ENCODE peak calls at places on chromosome 2, in five cellular contexts. One of them, this sample, is unnamed. For H3K27me3, the result is how much of the 10 kb centered on the place peaks cover.

GRCh38 chr2:126890962-126891450 is 7.7 kb upstream of the TEX51 start:
- DNase-seq in ovary: no peak
- DNase-seq in PC-3: no peak
- DNase-seq in mesendoderm: no peak
- DNase-seq in dorsolateral prefrontal cortex: peak
- DNase-seq in this sample: no peak

GRCh38 chr2:24494415-24494814 is 3.4 kb downstream of the NCOA1 start:
- DNase-seq in ovary: no peak
- DNase-seq in PC-3: no peak
- DNase-seq in mesendoderm: no peak
- DNase-seq in dorsolateral prefrontal cortex: no peak
- DNase-seq in this sample: no peak

GRCh38 chr2:162368494-162368893 is 24.6 kb downstream of the GCA start:
- DNase-seq in ovary: no peak
- DNase-seq in PC-3: no peak
- DNase-seq in mesendoderm: no peak
- DNase-seq in dorsolateral prefrontal cortex: no peak
- DNase-seq in this sample: no peak

GRCh38 chr2:128324008-128324896 is 5.6 kb upstream of the HS6ST1 start:
- DNase-seq in ovary: peak
- DNase-seq in PC-3: no peak
- DNase-seq in mesendoderm: no peak
- DNase-seq in dorsolateral prefrontal cortex: no peak
- DNase-seq in this sample: no peak

GRCh38 chr2:64644240-64645013 is 9.3 kb downstream of the SERTAD2 start:
- DNase-seq in ovary: peak
- DNase-seq in PC-3: peak
- DNase-seq in mesendoderm: peak
- DNase-seq in dorsolateral prefrontal cortex: no peak
- DNase-seq in this sample: no peak

GRCh38 chr2:29335391-29335790 is 220.2 kb downstream of the CLIP4 start:
- DNase-seq in ovary: no peak
- DNase-seq in PC-3: no peak
- DNase-seq in mesendoderm: no peak
- DNase-seq in dorsolateral prefrontal cortex: no peak
- DNase-seq in this sample: no peak

GRCh38 chr2:19804861-19805260 is 96.9 kb downstream of the TTC32 start:
- DNase-seq in ovary: no peak
- DNase-seq in PC-3: no peak
- DNase-seq in mesendoderm: no peak
- DNase-seq in dorsolateral prefrontal cortex: no peak
- DNase-seq in this sample: no peak

GRCh38 chr2:175823291-175824073 is 178.6 kb downstream of the LNPK start:
- DNase-seq in ovary: no peak
- DNase-seq in PC-3: no peak
- DNase-seq in mesendoderm: no peak
- DNase-seq in dorsolateral prefrontal cortex: no peak
- DNase-seq in this sample: no peak

GRCh38 chr2:53724511-53724910 is 43.1 kb upstream of the CHAC2 start:
- DNase-seq in ovary: no peak
- DNase-seq in PC-3: no peak
- DNase-seq in mesendoderm: no peak
- DNase-seq in dorsolateral prefrontal cortex: no peak
- DNase-seq in this sample: peak

GRCh38 chr2:14137643-14138042 is 494.9 kb upstream of the LRATD1 start:
- DNase-seq in ovary: no peak
- DNase-seq in PC-3: peak
- DNase-seq in mesendoderm: peak
- DNase-seq in dorsolateral prefrontal cortex: no peak
- DNase-seq in this sample: no peak

GRCh38 chr2:49251251-49251650 is 96.9 kb upstream of the FSHR start:
- DNase-seq in ovary: no peak
- DNase-seq in PC-3: no peak
- DNase-seq in mesendoderm: no peak
- DNase-seq in dorsolateral prefrontal cortex: no peak
- DNase-seq in this sample: no peak

GRCh38 chr2:233994191-233994590 is 56.3 kb upstream of the SPP2 start:
- DNase-seq in ovary: no peak
- DNase-seq in PC-3: no peak
- DNase-seq in mesendoderm: no peak
- DNase-seq in dorsolateral prefrontal cortex: no peak
- DNase-seq in this sample: no peak

GRCh38 chr2:31018280-31018679 is 120.0 kb downstream of the GALNT14 start:
- DNase-seq in ovary: no peak
- DNase-seq in PC-3: no peak
- DNase-seq in mesendoderm: no peak
- DNase-seq in dorsolateral prefrontal cortex: no peak
- DNase-seq in this sample: no peak

GRCh38 chr2:16351137-16351536 is 314.5 kb downstream of the CYRIA start:
- DNase-seq in ovary: no peak
- DNase-seq in PC-3: no peak
- DNase-seq in mesendoderm: no peak
- DNase-seq in dorsolateral prefrontal cortex: no peak
- DNase-seq in this sample: no peak

GRCh38 chr2:216796096-216796840 is 63.6 kb downstream of the TNP1 start:
- DNase-seq in ovary: no peak
- DNase-seq in PC-3: no peak
- DNase-seq in mesendoderm: peak
- DNase-seq in dorsolateral prefrontal cortex: no peak
- DNase-seq in this sample: no peak

GRCh38 chr2:140836826-140837225 is 1294.0 kb downstream of the LRP1B start:
- DNase-seq in ovary: no peak
- DNase-seq in PC-3: no peak
- DNase-seq in mesendoderm: no peak
- DNase-seq in dorsolateral prefrontal cortex: no peak
- DNase-seq in this sample: peak

GRCh38 chr2:182625814-182626213 is 90.2 kb upstream of the DNAJC10 start:
- DNase-seq in ovary: no peak
- DNase-seq in PC-3: no peak
- DNase-seq in mesendoderm: no peak
- DNase-seq in dorsolateral prefrontal cortex: no peak
- DNase-seq in this sample: no peak

GRCh38 chr2:50538137-50538536 is 493.8 kb downstream of the NRXN1 start:
- DNase-seq in ovary: no peak
- DNase-seq in PC-3: no peak
- DNase-seq in mesendoderm: no peak
- DNase-seq in dorsolateral prefrontal cortex: no peak
- DNase-seq in this sample: no peak

GRCh38 chr2:62265116-62265515 is 69.2 kb downstream of the B3GNT2 start:
- DNase-seq in ovary: no peak
- DNase-seq in PC-3: no peak
- DNase-seq in mesendoderm: no peak
- DNase-seq in dorsolateral prefrontal cortex: no peak
- DNase-seq in this sample: no peak

GRCh38 chr2:161373939-161374338 is 42.2 kb upstream of the TBR1 start:
- DNase-seq in ovary: no peak
- DNase-seq in PC-3: no peak
- DNase-seq in mesendoderm: peak
- DNase-seq in dorsolateral prefrontal cortex: no peak
- DNase-seq in this sample: no peak

GRCh38 chr2:221997100-221997499 is 301.7 kb downstream of the PAX3 start:
- DNase-seq in ovary: no peak
- DNase-seq in PC-3: peak
- DNase-seq in mesendoderm: peak
- DNase-seq in dorsolateral prefrontal cortex: no peak
- DNase-seq in this sample: peak

GRCh38 chr2:23677836-23678235 is 249.1 kb downstream of the ATAD2B start:
- DNase-seq in ovary: no peak
- DNase-seq in PC-3: no peak
- DNase-seq in mesendoderm: no peak
- DNase-seq in dorsolateral prefrontal cortex: no peak
- DNase-seq in this sample: no peak

GRCh38 chr2:109266998-109267854 is 138.2 kb downstream of the SH3RF3 start:
- DNase-seq in ovary: no peak
- DNase-seq in PC-3: peak
- DNase-seq in mesendoderm: no peak
- DNase-seq in dorsolateral prefrontal cortex: peak
- DNase-seq in this sample: no peak

GRCh38 chr2:55159037-55159651 is 72.9 kb downstream of the CLHC1 start:
- DNase-seq in ovary: no peak
- DNase-seq in PC-3: no peak
- DNase-seq in mesendoderm: no peak
- DNase-seq in dorsolateral prefrontal cortex: no peak
- DNase-seq in this sample: no peak

GRCh38 chr2:127740665-127741287 is 39.5 kb downstream of the SFT2D3 start:
- DNase-seq in ovary: no peak
- DNase-seq in PC-3: no peak
- DNase-seq in mesendoderm: no peak
- DNase-seq in dorsolateral prefrontal cortex: no peak
- DNase-seq in this sample: no peak

GRCh38 chr2:197386242-197386641 is 48.6 kb downstream of the SF3B1 start:
- DNase-seq in ovary: no peak
- DNase-seq in PC-3: no peak
- DNase-seq in mesendoderm: no peak
- DNase-seq in dorsolateral prefrontal cortex: no peak
- DNase-seq in this sample: no peak

GRCh38 chr2:182866461-182867369 is at the start of gene FRZB:
- DNase-seq in ovary: peak
- DNase-seq in PC-3: peak
- DNase-seq in mesendoderm: peak
- DNase-seq in dorsolateral prefrontal cortex: peak
- DNase-seq in this sample: peak

DNA sequence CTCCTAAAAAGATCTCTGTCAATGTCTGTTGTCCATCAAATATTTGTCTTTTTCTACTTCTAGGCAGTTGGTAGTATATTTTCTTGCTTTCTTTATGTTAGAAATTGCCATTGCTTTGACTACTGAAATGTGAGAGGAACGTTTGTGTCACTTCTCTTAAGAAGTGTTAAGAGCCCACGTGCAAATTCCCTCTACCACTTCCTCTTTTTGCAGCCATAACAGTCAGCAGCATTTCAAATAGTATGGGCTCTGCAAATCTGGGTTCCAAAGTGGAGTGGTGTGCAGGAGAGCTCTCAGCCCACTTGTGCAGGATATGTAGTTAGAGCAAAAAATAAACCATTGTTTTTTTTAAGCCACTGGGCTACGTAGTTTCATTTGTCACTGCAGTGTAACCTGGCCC is 314.0 kb downstream of the MEIS1 start:
- DNase-seq in ovary: no peak
- DNase-seq in PC-3: no peak
- DNase-seq in mesendoderm: no peak
- DNase-seq in dorsolateral prefrontal cortex: no peak
- DNase-seq in this sample: no peak
- H3K27me3 ChIP-seq in ovary: under half
- H3K27me3 ChIP-seq in PC-3: under half
- H3K27me3 ChIP-seq in mesendoderm: under half
- H3K27me3 ChIP-seq in dorsolateral prefrontal cortex: under half
- H3K27me3 ChIP-seq in this sample: under half

DNA sequence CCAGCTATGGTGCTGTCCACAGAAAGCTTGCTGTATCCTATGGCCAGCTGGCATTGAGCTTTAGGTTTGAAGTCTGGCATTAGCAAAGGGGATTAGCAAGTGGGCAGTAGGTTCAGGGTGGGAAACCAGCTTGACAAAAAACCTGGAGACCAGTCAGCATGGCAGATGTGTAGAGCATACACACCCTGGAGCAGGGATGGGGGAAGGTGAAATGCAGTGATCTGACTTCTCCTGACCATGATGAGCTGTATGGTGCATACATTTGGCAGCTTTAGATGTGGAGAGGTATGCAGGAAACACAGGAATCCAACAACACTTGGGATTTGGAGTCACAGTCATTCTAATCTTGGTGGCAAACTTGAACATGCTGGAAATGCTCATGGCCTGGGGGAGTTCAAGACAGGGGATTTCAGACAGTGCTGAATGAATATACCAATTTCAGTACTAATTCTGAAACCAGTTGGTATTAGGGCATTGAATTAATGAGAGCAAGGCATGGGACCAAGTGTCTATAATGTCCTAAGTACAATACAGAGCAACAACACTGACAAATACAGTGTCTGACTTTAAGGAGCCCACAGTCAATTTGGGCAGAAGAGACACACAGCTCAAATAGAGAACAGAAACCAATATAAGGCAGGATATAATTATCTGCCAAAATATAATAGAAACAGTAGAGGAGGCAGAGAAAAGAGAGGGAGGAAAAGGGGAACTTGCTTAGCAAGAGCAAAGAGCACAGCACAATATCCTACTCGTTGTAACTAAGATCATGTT is 11.8 kb downstream of the ARHGAP15 start:
- DNase-seq in ovary: no peak
- DNase-seq in PC-3: no peak
- DNase-seq in mesendoderm: no peak
- DNase-seq in dorsolateral prefrontal cortex: no peak
- DNase-seq in this sample: no peak
- H3K27ac ChIP-seq in ovary: no peak
- H3K27ac ChIP-seq in PC-3: no peak
- H3K27ac ChIP-seq in mesendoderm: no peak
- H3K27ac ChIP-seq in dorsolateral prefrontal cortex: no peak
- H3K27ac ChIP-seq in this sample: no peak

GRCh38 chr2:241637233-241638062 is at the start of gene ATG4B:
- DNase-seq in ovary: peak
- DNase-seq in PC-3: peak
- DNase-seq in mesendoderm: peak
- DNase-seq in dorsolateral prefrontal cortex: peak
- DNase-seq in this sample: no peak

GRCh38 chr2:241633561-241633960 is 3.4 kb downstream of the THAP4 start:
- DNase-seq in ovary: no peak
- DNase-seq in PC-3: no peak
- DNase-seq in mesendoderm: no peak
- DNase-seq in dorsolateral prefrontal cortex: no peak
- DNase-seq in this sample: no peak

GRCh38 chr2:241636182-241636982 is 576 bp downstream of the THAP4 start:
- DNase-seq in ovary: peak
- DNase-seq in PC-3: peak
- DNase-seq in mesendoderm: peak
- DNase-seq in dorsolateral prefrontal cortex: peak
- DNase-seq in this sample: no peak

GRCh38 chr2:241636983-241637232 is at the start of gene THAP4:
- DNase-seq in ovary: no peak
- DNase-seq in PC-3: no peak
- DNase-seq in mesendoderm: no peak
- DNase-seq in dorsolateral prefrontal cortex: peak
- DNase-seq in this sample: no peak

GRCh38 chr2:241635756-241636155 is 1.2 kb downstream of the THAP4 start:
- DNase-seq in ovary: no peak
- DNase-seq in PC-3: no peak
- DNase-seq in mesendoderm: peak
- DNase-seq in dorsolateral prefrontal cortex: no peak
- DNase-seq in this sample: no peak
- H3K27me3 ChIP-seq in ovary: under half
- H3K27me3 ChIP-seq in PC-3: under half
- H3K27me3 ChIP-seq in mesendoderm: under half
- H3K27me3 ChIP-seq in dorsolateral prefrontal cortex: under half
- H3K27me3 ChIP-seq in this sample: under half

GRCh38 chr2:43616967-43617366 is 20.1 kb upstream of the PLEKHH2 start:
- DNase-seq in ovary: no peak
- DNase-seq in PC-3: peak
- DNase-seq in mesendoderm: no peak
- DNase-seq in dorsolateral prefrontal cortex: no peak
- DNase-seq in this sample: no peak

GRCh38 chr2:43610361-43610760 is 14.5 kb upstream of the THADA start:
- DNase-seq in ovary: no peak
- DNase-seq in PC-3: no peak
- DNase-seq in mesendoderm: no peak
- DNase-seq in dorsolateral prefrontal cortex: no peak
- DNase-seq in this sample: no peak

GRCh38 chr2:43609304-43609883 is 13.6 kb upstream of the THADA start:
- DNase-seq in ovary: no peak
- DNase-seq in PC-3: peak
- DNase-seq in mesendoderm: peak
- DNase-seq in dorsolateral prefrontal cortex: no peak
- DNase-seq in this sample: no peak

GRCh38 chr2:43611987-43612894 is 16.4 kb upstream of the THADA start:
- DNase-seq in ovary: peak
- DNase-seq in PC-3: peak
- DNase-seq in mesendoderm: peak
- DNase-seq in dorsolateral prefrontal cortex: peak
- DNase-seq in this sample: no peak

GRCh38 chr2:43612944-43613343 is 17.1 kb upstream of the THADA start:
- DNase-seq in ovary: no peak
- DNase-seq in PC-3: no peak
- DNase-seq in mesendoderm: no peak
- DNase-seq in dorsolateral prefrontal cortex: no peak
- DNase-seq in this sample: no peak
- H3K27ac ChIP-seq in ovary: no peak
- H3K27ac ChIP-seq in PC-3: no peak
- H3K27ac ChIP-seq in mesendoderm: no peak
- H3K27ac ChIP-seq in dorsolateral prefrontal cortex: no peak
- H3K27ac ChIP-seq in this sample: no peak